ENCODE peak calls at places on chromosomes 12 and 14, in ten cellular contexts. One of them, this sample, is unnamed.

GRCh38 chr12:110937104-110937641 is 16.8 kb upstream of the MYL2 start:
- DNase-seq in transverse colon: peak; percentile 50
- DNase-seq in hypothalamus: peak; percentile 10
- DNase-seq in heart left ventricle: peak; percentile 50
- DNase-seq in stomach: peak; percentile 54
- DNase-seq in CD4-positive, alpha-beta T cell: peak; percentile 45
- DNase-seq in activated gamma-delta T cell: no peak
- DNase-seq in NCI-H748 treated with DMSO at 0.1 percent for 48 hours: peak; percentile 75
- DNase-seq in activated CD4-positive, alpha-beta T cell treated with anti-CD3 and anti-CD28 coated beads, Interleukin-2, amount 50 U/mL, for 48 hours: peak; percentile 61
- DNase-seq in EL: peak; percentile 42
- DNase-seq in this sample: peak; percentile 33

GRCh38 chr12:6141048-6141447 is 16.6 kb upstream of the VWF start:
- DNase-seq in transverse colon: no peak
- DNase-seq in activated CD4-positive, alpha-beta T cell treated with anti-CD3 and anti-CD28 coated beads, Interleukin-2, amount 50 U/mL, for 48 hours: peak; percentile 8
- DNase-seq in hypothalamus: no peak
- DNase-seq in NCI-H748 treated with DMSO at 0.1 percent for 48 hours: no peak
- DNase-seq in heart left ventricle: no peak
- DNase-seq in stomach: no peak
- DNase-seq in EL: no peak
- DNase-seq in CD4-positive, alpha-beta T cell: peak; percentile 37
- DNase-seq in activated gamma-delta T cell: no peak
- DNase-seq in this sample: no peak

GRCh38 chr12:53613821-53614220 is 12.4 kb downstream of the ATF7 start:
- DNase-seq in activated CD4-positive, alpha-beta T cell treated with anti-CD3 and anti-CD28 coated beads, Interleukin-2, amount 50 U/mL, for 48 hours: no peak
- DNase-seq in activated gamma-delta T cell: no peak
- DNase-seq in NCI-H748 treated with DMSO at 0.1 percent for 48 hours: no peak
- DNase-seq in stomach: no peak
- DNase-seq in heart left ventricle: no peak
- DNase-seq in EL: no peak
- DNase-seq in transverse colon: no peak
- DNase-seq in CD4-positive, alpha-beta T cell: no peak
- DNase-seq in hypothalamus: no peak
- DNase-seq in this sample: peak; percentile 82

GRCh38 chr14:56797569-56798446 is 12.5 kb downstream of the OTX2 start:
- DNase-seq in NCI-H748 treated with DMSO at 0.1 percent for 48 hours: no peak
- DNase-seq in heart left ventricle: no peak
- DNase-seq in hypothalamus: no peak
- DNase-seq in transverse colon: no peak
- DNase-seq in activated CD4-positive, alpha-beta T cell treated with anti-CD3 and anti-CD28 coated beads, Interleukin-2, amount 50 U/mL, for 48 hours: no peak
- DNase-seq in CD4-positive, alpha-beta T cell: no peak
- DNase-seq in activated gamma-delta T cell: no peak
- DNase-seq in stomach: no peak
- DNase-seq in EL: no peak
- DNase-seq in this sample: no peak

GRCh38 chr12:93186131-93186530 is 191.6 kb upstream of the NUDT4 start:
- DNase-seq in stomach: no peak
- DNase-seq in activated CD4-positive, alpha-beta T cell treated with anti-CD3 and anti-CD28 coated beads, Interleukin-2, amount 50 U/mL, for 48 hours: no peak
- DNase-seq in transverse colon: no peak
- DNase-seq in CD4-positive, alpha-beta T cell: no peak
- DNase-seq in heart left ventricle: no peak
- DNase-seq in NCI-H748 treated with DMSO at 0.1 percent for 48 hours: no peak
- DNase-seq in hypothalamus: no peak
- DNase-seq in activated gamma-delta T cell: no peak
- DNase-seq in EL: no peak
- DNase-seq in this sample: no peak

GRCh38 chr14:101372894-101373640 is 188.2 kb upstream of the DIO3 start:
- DNase-seq in CD4-positive, alpha-beta T cell: no peak
- DNase-seq in activated gamma-delta T cell: no peak
- DNase-seq in stomach: no peak
- DNase-seq in EL: no peak
- DNase-seq in transverse colon: no peak
- DNase-seq in activated CD4-positive, alpha-beta T cell treated with anti-CD3 and anti-CD28 coated beads, Interleukin-2, amount 50 U/mL, for 48 hours: no peak
- DNase-seq in hypothalamus: no peak
- DNase-seq in NCI-H748 treated with DMSO at 0.1 percent for 48 hours: no peak
- DNase-seq in heart left ventricle: no peak
- DNase-seq in this sample: no peak

GRCh38 chr12:53234236-53234635 is 2.2 kb upstream of the RARG start:
- DNase-seq in stomach: no peak
- DNase-seq in NCI-H748 treated with DMSO at 0.1 percent for 48 hours: peak; percentile 16
- DNase-seq in activated CD4-positive, alpha-beta T cell treated with anti-CD3 and anti-CD28 coated beads, Interleukin-2, amount 50 U/mL, for 48 hours: no peak
- DNase-seq in CD4-positive, alpha-beta T cell: no peak
- DNase-seq in hypothalamus: no peak
- DNase-seq in EL: no peak
- DNase-seq in transverse colon: peak; percentile 43
- DNase-seq in heart left ventricle: no peak
- DNase-seq in activated gamma-delta T cell: no peak
- DNase-seq in this sample: no peak

GRCh38 chr12:52441320-52441911 is 7.2 kb upstream of the KRT75 start:
- DNase-seq in stomach: no peak
- DNase-seq in transverse colon: no peak
- DNase-seq in activated gamma-delta T cell: no peak
- DNase-seq in CD4-positive, alpha-beta T cell: no peak
- DNase-seq in activated CD4-positive, alpha-beta T cell treated with anti-CD3 and anti-CD28 coated beads, Interleukin-2, amount 50 U/mL, for 48 hours: no peak
- DNase-seq in heart left ventricle: no peak
- DNase-seq in hypothalamus: no peak
- DNase-seq in EL: peak; percentile 50
- DNase-seq in NCI-H748 treated with DMSO at 0.1 percent for 48 hours: no peak
- DNase-seq in this sample: peak; percentile 95

GRCh38 chr14:92751819-92752218 is 3.4 kb upstream of the LGMN start:
- DNase-seq in stomach: no peak
- DNase-seq in transverse colon: no peak
- DNase-seq in heart left ventricle: no peak
- DNase-seq in CD4-positive, alpha-beta T cell: no peak
- DNase-seq in activated gamma-delta T cell: no peak
- DNase-seq in hypothalamus: no peak
- DNase-seq in EL: no peak
- DNase-seq in activated CD4-positive, alpha-beta T cell treated with anti-CD3 and anti-CD28 coated beads, Interleukin-2, amount 50 U/mL, for 48 hours: no peak
- DNase-seq in NCI-H748 treated with DMSO at 0.1 percent for 48 hours: no peak
- DNase-seq in this sample: no peak

GRCh38 chr12:53006810-53007742 is 820 bp downstream of the EIF4B start:
- DNase-seq in activated gamma-delta T cell: peak; percentile 68
- DNase-seq in heart left ventricle: peak; percentile 81
- DNase-seq in stomach: peak; percentile 75
- DNase-seq in EL: peak; percentile 77
- DNase-seq in hypothalamus: peak; percentile 57
- DNase-seq in transverse colon: peak; percentile 79
- DNase-seq in CD4-positive, alpha-beta T cell: peak; percentile 61
- DNase-seq in activated CD4-positive, alpha-beta T cell treated with anti-CD3 and anti-CD28 coated beads, Interleukin-2, amount 50 U/mL, for 48 hours: peak; percentile 84
- DNase-seq in NCI-H748 treated with DMSO at 0.1 percent for 48 hours: peak; percentile 56
- DNase-seq in this sample: peak; percentile 68

GRCh38 chr14:95647926-95648325 is 38.3 kb upstream of the TCL1B start:
- DNase-seq in hypothalamus: no peak
- DNase-seq in activated gamma-delta T cell: no peak
- DNase-seq in NCI-H748 treated with DMSO at 0.1 percent for 48 hours: no peak
- DNase-seq in transverse colon: no peak
- DNase-seq in heart left ventricle: no peak
- DNase-seq in CD4-positive, alpha-beta T cell: no peak
- DNase-seq in EL: no peak
- DNase-seq in activated CD4-positive, alpha-beta T cell treated with anti-CD3 and anti-CD28 coated beads, Interleukin-2, amount 50 U/mL, for 48 hours: no peak
- DNase-seq in stomach: no peak
- DNase-seq in this sample: no peak

GRCh38 chr12:25308761-25309160 is 58.0 kb upstream of the KRAS start:
- DNase-seq in heart left ventricle: no peak
- DNase-seq in transverse colon: no peak
- DNase-seq in NCI-H748 treated with DMSO at 0.1 percent for 48 hours: no peak
- DNase-seq in activated gamma-delta T cell: no peak
- DNase-seq in activated CD4-positive, alpha-beta T cell treated with anti-CD3 and anti-CD28 coated beads, Interleukin-2, amount 50 U/mL, for 48 hours: no peak
- DNase-seq in stomach: no peak
- DNase-seq in hypothalamus: no peak
- DNase-seq in EL: peak; percentile 70
- DNase-seq in CD4-positive, alpha-beta T cell: no peak
- DNase-seq in this sample: no peak

GRCh38 chr12:93860659-93861373 is 183.6 kb downstream of the CRADD start:
- DNase-seq in CD4-positive, alpha-beta T cell: no peak
- DNase-seq in EL: no peak
- DNase-seq in transverse colon: no peak
- DNase-seq in NCI-H748 treated with DMSO at 0.1 percent for 48 hours: no peak
- DNase-seq in activated CD4-positive, alpha-beta T cell treated with anti-CD3 and anti-CD28 coated beads, Interleukin-2, amount 50 U/mL, for 48 hours: no peak
- DNase-seq in hypothalamus: no peak
- DNase-seq in stomach: no peak
- DNase-seq in activated gamma-delta T cell: no peak
- DNase-seq in heart left ventricle: no peak
- DNase-seq in this sample: peak; percentile 41

GRCh38 chr14:52279405-52279804 is 11.9 kb downstream of the PTGDR start:
- DNase-seq in CD4-positive, alpha-beta T cell: no peak
- DNase-seq in NCI-H748 treated with DMSO at 0.1 percent for 48 hours: no peak
- DNase-seq in EL: peak; percentile 38
- DNase-seq in transverse colon: no peak
- DNase-seq in hypothalamus: no peak
- DNase-seq in activated gamma-delta T cell: no peak
- DNase-seq in stomach: no peak
- DNase-seq in activated CD4-positive, alpha-beta T cell treated with anti-CD3 and anti-CD28 coated beads, Interleukin-2, amount 50 U/mL, for 48 hours: no peak
- DNase-seq in heart left ventricle: no peak
- DNase-seq in this sample: peak; percentile 87

GRCh38 chr14:23306412-23307145 is at the start of gene BCL2L2:
- DNase-seq in EL: peak; percentile 93
- DNase-seq in hypothalamus: peak; percentile 81
- DNase-seq in activated gamma-delta T cell: no peak
- DNase-seq in activated CD4-positive, alpha-beta T cell treated with anti-CD3 and anti-CD28 coated beads, Interleukin-2, amount 50 U/mL, for 48 hours: no peak
- DNase-seq in CD4-positive, alpha-beta T cell: no peak
- DNase-seq in transverse colon: peak; percentile 94
- DNase-seq in NCI-H748 treated with DMSO at 0.1 percent for 48 hours: peak; percentile 73
- DNase-seq in heart left ventricle: peak; percentile 93
- DNase-seq in stomach: peak; percentile 92
- DNase-seq in this sample: peak; percentile 89

GRCh38 chr14:100468557-100468956 is 118.7 kb downstream of the BEGAIN start:
- DNase-seq in transverse colon: no peak
- DNase-seq in heart left ventricle: no peak
- DNase-seq in EL: no peak
- DNase-seq in stomach: no peak
- DNase-seq in activated gamma-delta T cell: no peak
- DNase-seq in CD4-positive, alpha-beta T cell: no peak
- DNase-seq in activated CD4-positive, alpha-beta T cell treated with anti-CD3 and anti-CD28 coated beads, Interleukin-2, amount 50 U/mL, for 48 hours: no peak
- DNase-seq in hypothalamus: no peak
- DNase-seq in NCI-H748 treated with DMSO at 0.1 percent for 48 hours: no peak
- DNase-seq in this sample: no peak